ENCODE peak calls at places on chromosomes 7 and 10, in five cellular contexts. Q is IMR-90, M is H9, D is mesenchymal stem cell, R is mesendoderm. I is an unnamed sample.

GRCh38 chr7:109094-109493 is 83.3 kb upstream of the FAM20C start:
- DNase-seq in Q (no peak), M (peak; percentile 20), D (no peak), R (no peak), I (no peak)

GRCh38 chr10:8146650-8147049 is 92.2 kb downstream of the GATA3 start:
- DNase-seq in Q (no peak), M (no peak), D (no peak), R (peak; percentile 10), I (no peak)

GRCh38 chr10:122192142-122192541 is 79.0 kb upstream of the BTBD16 start:
- DNase-seq in Q (no peak), M (peak; percentile 40), D (no peak), R (no peak), I (peak; percentile 58)

GRCh38 chr10:109962247-109962646 is 38.9 kb upstream of the XPNPEP1 start:
- DNase-seq in Q (peak; percentile 25), M (no peak), D (peak; percentile 34), R (no peak), I (no peak)

GRCh38 chr10:100364735-100365391 is 17.8 kb downstream of the SCD start:
- DNase-seq in Q (peak; percentile 60), M (peak; percentile 86), D (peak; percentile 89), R (peak; percentile 96), I (no peak)

GRCh38 chr7:157090485-157091165 is 48.1 kb upstream of the UBE3C start:
- DNase-seq in Q (no peak), M (no peak), D (no peak), R (no peak), I (no peak)

GRCh38 chr10:101031796-101032636 is 982 bp downstream of the SFXN3 start:
- DNase-seq in Q (peak; percentile 63), M (peak; percentile 81), D (peak; percentile 88), R (peak; percentile 82), I (no peak)

GRCh38 chr7:138962561-138963270 is 18.5 kb downstream of the KIAA1549 start:
- DNase-seq in Q (no peak), M (no peak), D (no peak), R (no peak), I (no peak)

GRCh38 chr7:154960063-154960790 is 42.7 kb downstream of the PAXIP1 start:
- DNase-seq in Q (no peak), M (no peak), D (peak; percentile 6), R (peak; percentile 66), I (no peak)

GRCh38 chr7:135175931-135176330 is 5.4 kb upstream of the CYREN start:
- DNase-seq in Q (no peak), M (no peak), D (no peak), R (no peak), I (no peak)

GRCh38 chr10:69880301-69881081 is 78.8 kb downstream of the COL13A1 start:
- DNase-seq in Q (no peak), M (no peak), D (no peak), R (no peak), I (no peak)
- H3K4ac ChIP-seq in Q (no peak overlapping the region), M (no peak overlapping the region), D (no peak overlapping the region), R (peak overlapping the region; percentile 59), I (peak overlapping the region; percentile 43)

GRCh38 chr7:91945476-91945875 is 4.8 kb downstream of the AKAP9 start:
- DNase-seq in Q (peak; percentile 75), M (no peak), D (peak; percentile 83), R (no peak), I (no peak)
- H4K8ac ChIP-seq in Q (no peak overlapping the region), M (no peak overlapping the region), D (no peak overlapping the region), R (no peak overlapping the region), I (no peak overlapping the region)

GRCh38 chr7:94591185-94591584 is 64.7 kb downstream of the SGCE start:
- DNase-seq in Q (no peak), M (no peak), D (no peak), R (no peak), I (no peak)
- H3K4me2 ChIP-seq in Q (no peak overlapping the region), M (no peak overlapping the region), D (no peak overlapping the region), R (no peak overlapping the region), I (no peak overlapping the region)

GRCh38 chr7:32379486-32380115 is 110.6 kb downstream of the LSM5 start:
- DNase-seq in Q (no peak), M (no peak), D (no peak), R (no peak), I (no peak)
- H3K4ac ChIP-seq in Q (no peak overlapping the region), M (no peak overlapping the region), D (no peak overlapping the region), R (no peak overlapping the region), I (no peak overlapping the region)

GRCh38 chr10:43421201-43421507 is 12.2 kb upstream of the HNRNPF start:
- DNase-seq in Q (no peak), M (no peak), D (no peak), R (no peak), I (no peak)
- H4K8ac ChIP-seq in Q (peak overlapping the region; percentile 74), M (no peak overlapping the region), D (no peak overlapping the region), R (no peak overlapping the region), I (no peak overlapping the region)

GRCh38 chr7:81187768-81188167 is 268.9 kb upstream of the SEMA3C start:
- DNase-seq in Q (no peak), M (no peak), D (no peak), R (no peak), I (no peak)

GRCh38 chr7:81195033-81195432 is 276.2 kb upstream of the SEMA3C start:
- DNase-seq in Q (peak; percentile 74), M (no peak), D (peak; percentile 49), R (no peak), I (no peak)

GRCh38 chr7:81186691-81187090 is 267.8 kb upstream of the SEMA3C start:
- DNase-seq in Q (peak; percentile 24), M (no peak), D (no peak), R (no peak), I (no peak)

GRCh38 chr7:81190997-81191747 is 272.3 kb upstream of the SEMA3C start:
- DNase-seq in Q (peak; percentile 56), M (no peak), D (peak; percentile 33), R (no peak), I (no peak)
- H3K4me2 ChIP-seq in Q (no peak overlapping the region), M (no peak overlapping the region), D (no peak overlapping the region), R (no peak overlapping the region), I (no peak overlapping the region)

DNA sequence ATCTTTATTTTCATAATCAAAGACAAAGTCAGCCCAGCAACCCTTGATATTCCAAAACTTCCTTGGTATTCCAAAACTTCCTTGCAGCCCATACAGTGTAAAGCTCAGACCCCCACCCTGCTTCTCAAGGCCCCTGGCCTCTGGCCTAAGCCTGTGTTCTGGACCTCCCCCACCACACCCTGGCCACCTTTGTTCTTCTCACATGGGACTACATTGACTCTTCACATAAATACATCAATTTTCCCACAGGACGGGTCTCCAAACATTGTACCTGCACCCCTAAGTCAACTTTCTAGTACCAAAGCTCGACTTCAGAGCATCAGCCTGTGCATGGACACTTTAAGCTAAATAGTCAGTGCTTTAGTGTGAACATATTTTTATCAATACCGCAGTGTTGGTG is 40.7 kb downstream of the DRGX start:
- DNase-seq in Q (no peak), M (no peak), D (no peak), R (no peak), I (no peak)
- H3K4ac ChIP-seq in Q (no peak overlapping the region), M (no peak overlapping the region), D (no peak overlapping the region), R (no peak overlapping the region), I (no peak overlapping the region)

DNA sequence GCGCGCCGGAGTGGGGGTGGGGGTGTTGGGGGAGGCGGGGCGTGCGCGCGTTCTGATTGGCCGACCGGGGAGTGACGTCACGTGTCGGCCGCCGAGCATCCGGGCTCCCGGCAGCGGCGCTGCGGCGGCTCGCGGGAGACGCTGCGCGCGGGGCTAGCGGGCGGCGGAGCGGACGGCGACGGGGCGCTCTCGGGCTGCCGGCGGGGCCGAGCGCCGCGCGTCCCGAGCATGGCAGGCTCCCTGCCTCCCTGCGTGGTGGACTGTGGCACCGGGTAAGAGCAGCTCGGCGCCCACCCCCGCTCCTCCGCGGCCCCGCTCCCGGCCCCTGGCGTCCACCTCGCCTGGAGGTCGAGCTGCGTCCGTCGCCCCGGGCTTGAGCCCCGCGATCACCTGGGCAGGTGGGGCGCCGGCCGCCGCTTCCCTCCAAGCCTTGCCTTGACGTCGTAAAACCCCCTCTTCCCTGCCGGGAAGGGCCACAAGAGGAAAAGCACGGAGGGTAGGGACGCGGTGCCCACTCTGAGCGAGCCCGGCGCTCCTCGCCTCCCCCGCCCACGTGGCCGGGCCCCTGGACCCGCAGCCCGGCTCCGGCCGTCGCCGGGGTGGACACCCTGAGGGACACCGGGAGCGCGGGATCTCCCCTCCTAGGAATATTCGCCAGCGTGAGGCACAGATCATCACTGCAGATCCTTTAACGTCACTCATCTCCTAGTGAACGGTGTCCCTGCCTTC is at the start of gene ACTR3B:
- DNase-seq in Q (peak; percentile 79), M (peak; percentile 89), D (peak; percentile 83), R (peak; percentile 91), I (peak; percentile 79)
- H4K8ac ChIP-seq in Q (peak within 1 kb of the TSS; percentile 98), M (peak within 1 kb of the TSS; percentile 79), D (peak within 1 kb of the TSS; percentile 96), R (no peak within 1 kb of the TSS), I (peak within 1 kb of the TSS; percentile 93)

I was measured in neuronal stem cell.